ENCODE peak calls at places on chromosome 12, in five cellular contexts. X is A549, D is HTR-8/SVneo, B is iPS DF 6.9, I is ureter. Y is an unnamed sample.

GRCh38 chr12:46610754-46611153 is 215.0 kb downstream of the SLC38A4 start:
- DNase-seq in X (no peak), D (no peak), B (no peak), I (no peak), Y (no peak)

GRCh38 chr12:118034429-118035193 is 18.1 kb downstream of the RFC5 start:
- DNase-seq in B (no peak), I (no peak), X (no peak), D (peak; percentile 39), Y (no peak)

GRCh38 chr12:5522358-5523335 is 90.7 kb downstream of the NTF3 start:
- DNase-seq in D (no peak), B (no peak), I (no peak), X (no peak), Y (no peak)

GRCh38 chr12:28938056-28938455 is 211.0 kb upstream of the FAR2 start:
- DNase-seq in X (no peak), B (no peak), I (no peak), D (no peak), Y (no peak)

GRCh38 chr12:110971189-110971920 is 51.0 kb upstream of the MYL2 start:
- DNase-seq in D (no peak), I (no peak), X (no peak), B (no peak), Y (no peak)

GRCh38 chr12:24719293-24719721 is 229.6 kb downstream of the BCAT1 start:
- DNase-seq in X (no peak), D (no peak), I (no peak), B (no peak), Y (no peak)

GRCh38 chr12:32884962-32885361 is 11.6 kb downstream of the PKP2 start:
- DNase-seq in D (no peak), B (no peak), I (no peak), X (no peak), Y (no peak)

GRCh38 chr12:101616027-101616494 is 21.3 kb downstream of the MYBPC1 start:
- DNase-seq in I (peak; percentile 50), B (no peak), D (no peak), X (no peak), Y (no peak)

GRCh38 chr12:108214486-108214885 is 85.4 kb downstream of the WSCD2 start:
- DNase-seq in D (peak; percentile 31), X (peak; percentile 22), B (no peak), I (no peak), Y (no peak)